ENCODE peak calls at places on chromosomes 13 and 19, in eight cellular contexts. Z is retinal pigment epithelial cell; M is CD8-positive, alpha-beta T cell; J is colonic mucosa; N is tibial artery; A is H1; G is breast epithelium; S is left ventricle myocardium inferior. D is an unnamed sample.

GRCh38 chr13:46179576-46180368 is 2.2 kb downstream of the LCP1 start:
- DNase-seq in Z (no peak), M (peak), J (peak), N (peak), A (no peak), G (no peak), S (peak), D (no peak)

GRCh38 chr13:25859528-25859927 is 192.3 kb downstream of the SHISA2 start:
- DNase-seq in Z (no peak), M (no peak), J (no peak), N (no peak), A (no peak), G (no peak), S (no peak), D (no peak)

GRCh38 chr19:50695251-50696064 is 24.1 kb downstream of the SHANK1 start:
- DNase-seq in Z (no peak), M (no peak), J (no peak), N (no peak), A (no peak), G (no peak), S (no peak), D (no peak)

GRCh38 chr19:51407631-51408131 is 9.8 kb downstream of the SIGLEC10 start:
- DNase-seq in Z (no peak), M (peak), J (no peak), N (no peak), A (no peak), G (no peak), S (no peak), D (no peak)

GRCh38 chr19:11182994-11183393 is 14.4 kb downstream of the KANK2 start:
- DNase-seq in Z (no peak), M (no peak), J (no peak), N (no peak), A (no peak), G (no peak), S (no peak), D (no peak)

GRCh38 chr19:55077106-55077505 is 1.4 kb downstream of the EPS8L1 start:
- DNase-seq in Z (no peak), M (no peak), J (no peak), N (no peak), A (no peak), G (no peak), S (no peak), D (no peak)

GRCh38 chr13:26377038-26377437 is 123.1 kb downstream of the CDK8 start:
- DNase-seq in Z (no peak), M (no peak), J (no peak), N (no peak), A (peak), G (no peak), S (no peak), D (no peak)

GRCh38 chr13:100550433-100550832 is 38.2 kb downstream of the GGACT start:
- DNase-seq in Z (no peak), M (no peak), J (peak), N (no peak), A (no peak), G (no peak), S (peak), D (no peak)

GRCh38 chr13:96053003-96053703 is at the start of gene UGGT2:
- DNase-seq in Z (peak), M (peak), J (peak), N (peak), A (peak), G (peak), S (peak), D (no peak)

GRCh38 chr13:20332361-20333096 is 100.4 kb upstream of the GJB6 start:
- DNase-seq in Z (no peak), M (no peak), J (no peak), N (peak), A (no peak), G (no peak), S (no peak), D (no peak)

GRCh38 chr13:92967923-92968322 is 258.7 kb upstream of the GPC6 start:
- DNase-seq in Z (no peak), M (no peak), J (no peak), N (no peak), A (no peak), G (no peak), S (no peak), D (no peak)

GRCh38 chr19:50486823-50487515 is 10.3 kb upstream of the GARIN5A start:
- DNase-seq in Z (no peak), M (peak), J (peak), N (no peak), A (peak), G (no peak), S (no peak), D (no peak)

GRCh38 chr19:29454109-29454508 is 71.7 kb upstream of the VSTM2B start:
- DNase-seq in Z (no peak), M (no peak), J (peak), N (no peak), A (no peak), G (no peak), S (no peak), D (no peak)

GRCh38 chr19:58305932-58306323 is 751 bp downstream of the ERVK3-1 start:
- DNase-seq in Z (no peak), M (no peak), J (peak), N (no peak), A (no peak), G (no peak), S (no peak), D (no peak)

GRCh38 chr19:12112701-12113100 is 27.4 kb downstream of the ZNF20 start:
- DNase-seq in Z (no peak), M (no peak), J (no peak), N (no peak), A (no peak), G (no peak), S (no peak), D (no peak)

GRCh38 chr19:33767898-33768413 is 28.7 kb upstream of the KCTD15 start:
- DNase-seq in Z (no peak), M (no peak), J (no peak), N (no peak), A (peak), G (no peak), S (no peak), D (no peak)

GRCh38 chr13:27967203-27967735 is 1.8 kb downstream of the CDX2 start:
- DNase-seq in Z (no peak), M (no peak), J (peak), N (no peak), A (no peak), G (no peak), S (no peak), D (no peak)

GRCh38 chr13:70568571-70568970 is 460.3 kb upstream of the KLHL1 start:
- DNase-seq in Z (no peak), M (no peak), J (peak), N (no peak), A (no peak), G (no peak), S (no peak), D (peak)

GRCh38 chr19:15195381-15195964 is 5.3 kb downstream of the NOTCH3 start:
- DNase-seq in Z (peak), M (no peak), J (peak), N (peak), A (no peak), G (peak), S (peak), D (no peak)

GRCh38 chr13:42990147-42990990 is 1.7 kb downstream of the EPSTI1 start:
- DNase-seq in Z (no peak), M (no peak), J (no peak), N (no peak), A (no peak), G (no peak), S (no peak), D (no peak)

GRCh38 chr13:41271456-41272285 is 8.3 kb upstream of the MTRF1 start:
- DNase-seq in Z (no peak), M (no peak), J (no peak), N (no peak), A (no peak), G (no peak), S (no peak), D (no peak)

GRCh38 chr13:106318941-106319411 is 216.5 kb downstream of the EFNB2 start:
- DNase-seq in Z (peak), M (no peak), J (no peak), N (no peak), A (no peak), G (no peak), S (no peak), D (peak)

GRCh38 chr19:57642396-57643046 is 9.6 kb downstream of the ZNF211 start:
- DNase-seq in Z (no peak), M (no peak), J (no peak), N (no peak), A (no peak), G (no peak), S (no peak), D (no peak)

GRCh38 chr19:38294090-38294489 is 10.0 kb upstream of the C19orf33 start:
- DNase-seq in Z (no peak), M (no peak), J (no peak), N (no peak), A (no peak), G (peak), S (no peak), D (no peak)

GRCh38 chr19:51830263-51830662 is 35.3 kb downstream of the FPR3 start:
- DNase-seq in Z (no peak), M (no peak), J (no peak), N (no peak), A (no peak), G (no peak), S (no peak), D (no peak)

GRCh38 chr19:30076751-30077670 is 135.0 kb downstream of the URI1 start:
- DNase-seq in Z (no peak), M (no peak), J (no peak), N (no peak), A (no peak), G (no peak), S (no peak), D (no peak)

GRCh38 chr19:19595171-19595701 is 23.3 kb downstream of the PBX4 start:
- DNase-seq in Z (no peak), M (no peak), J (no peak), N (no peak), A (no peak), G (peak), S (no peak), D (no peak)

GRCh38 chr19:43148233-43148632 is 38.1 kb downstream of the PSG5 start:
- DNase-seq in Z (peak), M (no peak), J (no peak), N (no peak), A (no peak), G (peak), S (no peak), D (no peak)

GRCh38 chr19:34500656-34501120 is 19.1 kb downstream of the WTIP start:
- DNase-seq in Z (no peak), M (no peak), J (no peak), N (peak), A (no peak), G (no peak), S (peak), D (no peak)

GRCh38 chr19:39413903-39414608 is 1.6 kb downstream of the PLEKHG2 start:
- DNase-seq in Z (no peak), M (no peak), J (peak), N (peak), A (no peak), G (no peak), S (no peak), D (no peak)

GRCh38 chr13:79541426-79542049 is 60.6 kb downstream of the NDFIP2 start:
- DNase-seq in Z (no peak), M (no peak), J (no peak), N (no peak), A (no peak), G (no peak), S (no peak), D (peak)

GRCh38 chr19:33460221-33460908 is 61.2 kb downstream of the PEPD start:
- DNase-seq in Z (no peak), M (no peak), J (no peak), N (peak), A (no peak), G (no peak), S (no peak), D (no peak)

DNA sequence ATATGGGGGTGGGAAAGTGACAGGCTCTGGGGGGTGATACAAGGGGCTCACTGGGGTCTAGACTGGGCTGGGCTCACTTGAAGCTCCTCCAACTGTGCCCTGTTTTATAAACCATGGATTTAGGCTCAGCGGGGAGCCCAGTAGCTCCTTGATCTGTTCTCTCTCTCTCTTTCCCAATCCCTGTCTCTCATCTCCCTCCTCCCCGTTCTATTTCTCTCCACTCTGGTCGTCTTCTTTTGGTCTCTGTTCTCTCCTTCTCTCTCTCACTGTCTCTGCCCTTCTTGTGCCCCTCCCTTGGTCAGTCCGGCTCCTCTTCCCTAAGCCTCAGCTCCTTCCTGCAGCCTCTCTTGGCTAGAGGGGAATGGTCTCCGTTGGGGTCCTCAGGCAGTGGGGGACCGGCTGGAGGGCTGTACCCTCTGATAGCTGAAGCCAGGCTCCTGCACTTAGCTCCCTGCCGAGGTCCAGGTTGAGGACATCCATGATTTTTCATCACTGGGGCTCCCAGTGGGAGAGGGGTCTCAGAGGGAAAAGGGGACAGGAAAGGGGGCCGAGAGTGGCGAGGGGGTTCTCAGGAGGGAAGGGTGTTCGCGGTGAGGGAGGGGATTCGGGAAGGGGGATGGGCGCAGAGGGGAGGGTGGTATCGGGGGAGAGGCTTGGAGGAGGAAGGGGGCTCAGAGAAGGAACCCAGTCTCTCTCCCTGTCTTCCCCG is 8.5 kb downstream of the UNC13A start:
- DNase-seq in Z (no peak), M (no peak), J (no peak), N (no peak), A (no peak), G (no peak), S (no peak), D (no peak)
- H3K4me3 ChIP-seq in Z (peak), M (no peak), J (no peak), N (peak), A (peak), G (peak), S (peak), D (no peak)

GRCh38 chr19:7326105-7326877 is 22.4 kb upstream of the ARHGEF18 start:
- DNase-seq in Z (no peak), M (no peak), J (peak), N (no peak), A (peak), G (no peak), S (no peak), D (no peak)
- TF ChIP-seq CTCF in Z (peak), M (peak), J (peak), N (peak), A (peak), G (no peak), S (peak), D (peak)

GRCh38 chr19:2487090-2487489 is 11.2 kb downstream of the GADD45B start:
- DNase-seq in Z (no peak), M (no peak), J (no peak), N (no peak), A (no peak), G (no peak), S (no peak), D (no peak)

GRCh38 chr19:2485428-2485827 is 9.5 kb downstream of the GADD45B start:
- DNase-seq in Z (no peak), M (no peak), J (no peak), N (no peak), A (no peak), G (no peak), S (no peak), D (no peak)

GRCh38 chr19:2488942-2489731 is 13.2 kb downstream of the GADD45B start:
- DNase-seq in Z (no peak), M (no peak), J (peak), N (no peak), A (no peak), G (no peak), S (peak), D (no peak)

GRCh38 chr19:2488405-2488941 is 12.5 kb downstream of the GADD45B start:
- DNase-seq in Z (no peak), M (no peak), J (peak), N (no peak), A (no peak), G (no peak), S (no peak), D (no peak)

DNA sequence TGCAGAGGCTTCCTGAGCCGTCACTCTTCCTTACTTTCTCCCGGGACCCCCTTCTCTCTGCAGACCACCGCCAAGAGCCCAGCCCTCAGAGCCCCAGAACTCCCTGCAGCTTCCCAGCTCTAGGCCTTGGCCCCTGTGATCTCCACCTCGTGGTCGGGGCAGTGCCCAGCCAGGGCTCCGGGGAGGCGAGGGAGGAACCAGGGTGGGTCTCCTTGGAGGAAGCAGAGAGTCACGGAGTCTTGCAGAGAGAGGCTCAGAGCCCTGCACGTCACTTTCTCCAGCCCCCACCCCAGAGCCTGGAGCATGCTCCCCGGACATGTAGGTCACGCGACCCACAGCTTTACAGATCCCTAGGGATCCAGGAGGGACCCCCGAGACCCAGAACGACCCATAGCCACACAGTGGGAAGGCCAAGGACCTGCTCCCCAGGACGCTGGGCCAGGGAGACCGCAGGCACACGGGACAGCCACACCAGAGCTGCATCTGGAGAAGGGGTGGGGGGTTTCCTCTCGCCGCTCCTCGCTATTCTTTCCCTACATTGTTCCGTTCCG is 11.9 kb downstream of the GADD45B start:
- DNase-seq in Z (no peak), M (no peak), J (no peak), N (no peak), A (no peak), G (no peak), S (no peak), D (no peak)
- H3K4me3 ChIP-seq in Z (no peak), M (no peak), J (peak), N (no peak), A (peak), G (no peak), S (peak), D (no peak)

GRCh38 chr13:85995788-85996418 is 196.7 kb upstream of the SLITRK6 start:
- DNase-seq in Z (no peak), M (no peak), J (no peak), N (no peak), A (no peak), G (no peak), S (no peak), D (no peak)

GRCh38 chr13:85993567-85993966 is 194.3 kb upstream of the SLITRK6 start:
- DNase-seq in Z (no peak), M (no peak), J (no peak), N (no peak), A (no peak), G (no peak), S (no peak), D (no peak)

GRCh38 chr13:86002921-86003488 is 203.8 kb upstream of the SLITRK6 start:
- DNase-seq in Z (peak), M (no peak), J (no peak), N (no peak), A (no peak), G (no peak), S (no peak), D (no peak)

GRCh38 chr13:86000546-86000945 is 201.3 kb upstream of the SLITRK6 start:
- DNase-seq in Z (no peak), M (no peak), J (no peak), N (no peak), A (no peak), G (no peak), S (no peak), D (no peak)

GRCh38 chr13:85997587-85997986 is 198.4 kb upstream of the SLITRK6 start:
- DNase-seq in Z (no peak), M (no peak), J (no peak), N (no peak), A (no peak), G (no peak), S (no peak), D (no peak)
- TF ChIP-seq CTCF in Z (no peak), M (no peak), J (no peak), N (no peak), A (no peak), G (no peak), S (no peak), D (no peak)

DNA sequence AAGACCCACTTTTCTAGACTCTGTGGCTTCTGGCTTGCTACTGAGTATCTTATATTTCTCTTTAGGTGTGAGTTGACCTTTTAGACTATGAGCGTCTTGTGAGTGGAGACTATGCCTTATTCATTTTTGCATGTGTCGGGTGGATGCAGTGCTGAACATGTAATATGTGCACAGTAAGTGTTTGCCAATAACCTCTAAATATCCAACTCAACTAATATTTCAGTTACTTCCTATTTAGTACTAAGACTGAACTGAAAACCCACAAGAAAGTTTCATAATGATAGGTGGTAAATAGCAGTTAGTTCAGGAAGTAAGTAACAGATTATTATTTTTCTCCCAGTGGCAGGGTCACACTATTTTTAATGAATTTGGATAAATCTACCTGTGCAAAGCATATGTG is 269.3 kb downstream of the KCNRG start:
- DNase-seq in Z (no peak), M (no peak), J (no peak), N (no peak), A (no peak), G (no peak), S (no peak), D (no peak)
- H3K4me3 ChIP-seq in Z (no peak), M (no peak), J (no peak), N (no peak), A (no peak), G (no peak), S (no peak), D (no peak)

GRCh38 chr19:13574933-13575332 is 68.7 kb upstream of the CACNA1A start:
- DNase-seq in Z (no peak), M (no peak), J (no peak), N (no peak), A (no peak), G (no peak), S (no peak), D (no peak)
- TF ChIP-seq CTCF in Z (peak), M (no peak), J (no peak), N (no peak), A (peak), G (no peak), S (peak), D (peak)

DNA sequence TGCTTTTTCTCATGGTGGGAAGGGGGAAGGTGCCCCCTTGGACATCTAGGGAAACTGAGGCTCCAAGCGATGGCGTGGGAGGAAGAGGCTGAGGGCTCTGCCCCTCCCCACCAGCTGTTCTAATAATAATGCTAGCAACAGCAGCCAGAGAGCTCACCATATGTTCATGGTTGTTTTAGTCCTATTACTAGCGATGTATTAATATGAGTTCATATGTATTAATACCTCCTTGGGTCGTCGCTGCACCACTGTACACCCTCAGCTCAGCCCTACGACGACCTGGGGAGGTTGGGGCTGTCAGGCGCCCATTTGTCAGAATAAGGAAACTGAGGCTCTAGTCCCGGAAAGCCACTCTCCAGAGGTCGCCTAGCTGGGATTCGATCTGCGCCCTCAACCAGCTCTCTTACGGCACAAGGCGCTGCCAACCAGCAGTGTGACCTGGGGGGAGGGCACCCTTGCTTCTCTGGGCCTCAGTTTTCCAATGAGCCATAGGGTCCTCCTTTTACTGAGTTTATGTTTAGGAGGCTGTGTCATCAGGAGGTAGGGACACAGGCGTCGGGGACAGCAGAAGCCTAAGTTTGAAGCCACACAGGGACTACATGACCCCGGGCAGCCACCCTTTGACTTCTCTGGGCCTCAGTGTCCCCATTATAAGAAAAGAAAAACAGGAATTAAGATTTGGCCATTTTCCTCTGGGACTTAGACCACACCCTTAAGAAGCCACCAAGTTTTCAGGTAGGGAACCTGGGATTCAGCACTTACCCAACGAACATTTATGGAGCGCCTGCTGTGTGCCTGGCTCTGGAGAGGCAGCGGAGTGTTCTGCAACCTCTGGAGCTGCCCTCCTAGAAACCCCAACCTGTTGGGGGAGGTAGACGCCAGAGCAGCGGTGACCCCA is 664 bp downstream of the MAST3 start:
- DNase-seq in Z (no peak), M (no peak), J (no peak), N (no peak), A (no peak), G (no peak), S (no peak), D (no peak)
- H3K4me3 ChIP-seq in Z (peak), M (peak), J (peak), N (peak), A (peak), G (peak), S (peak), D (peak)